ENCODE peak calls at places on chromosomes 12 and 14, in four cellular contexts. One of them, this sample, is unnamed.

GRCh38 chr12:123957191-123957590 is 15.4 kb downstream of the CCDC92 start:
- DNase-seq in heart right ventricle: no peak
- DNase-seq in gastrocnemius medialis: no peak
- DNase-seq in brain microvascular endothelial cell: no peak
- DNase-seq in this sample: no peak

GRCh38 chr14:29856516-29856915 is 71.1 kb downstream of the PRKD1 start:
- DNase-seq in heart right ventricle: no peak
- DNase-seq in gastrocnemius medialis: no peak
- DNase-seq in brain microvascular endothelial cell: no peak
- DNase-seq in this sample: no peak

GRCh38 chr12:109880049-109880931 is at the start of gene GLTP:
- DNase-seq in heart right ventricle: peak
- DNase-seq in gastrocnemius medialis: peak
- DNase-seq in brain microvascular endothelial cell: no peak
- DNase-seq in this sample: peak

GRCh38 chr14:35435177-35435576 is 30.6 kb upstream of the NFKBIA start:
- DNase-seq in heart right ventricle: no peak
- DNase-seq in gastrocnemius medialis: no peak
- DNase-seq in brain microvascular endothelial cell: no peak
- DNase-seq in this sample: no peak

GRCh38 chr12:24845615-24846014 is 103.3 kb downstream of the BCAT1 start:
- DNase-seq in heart right ventricle: no peak
- DNase-seq in gastrocnemius medialis: no peak
- DNase-seq in brain microvascular endothelial cell: no peak
- DNase-seq in this sample: no peak

GRCh38 chr12:18141583-18141982 is 51.6 kb upstream of the RERGL start:
- DNase-seq in heart right ventricle: no peak
- DNase-seq in gastrocnemius medialis: no peak
- DNase-seq in brain microvascular endothelial cell: peak
- DNase-seq in this sample: no peak

GRCh38 chr14:54109521-54110120 is 153.0 kb upstream of the BMP4 start:
- DNase-seq in heart right ventricle: no peak
- DNase-seq in gastrocnemius medialis: no peak
- DNase-seq in brain microvascular endothelial cell: no peak
- DNase-seq in this sample: no peak

GRCh38 chr14:69129264-69129880 is 23.5 kb downstream of the DCAF5 start:
- DNase-seq in heart right ventricle: peak
- DNase-seq in gastrocnemius medialis: peak
- DNase-seq in brain microvascular endothelial cell: peak
- DNase-seq in this sample: peak

GRCh38 chr14:91947196-91948184 is at the start of gene FBLN5:
- DNase-seq in heart right ventricle: peak
- DNase-seq in gastrocnemius medialis: peak
- DNase-seq in brain microvascular endothelial cell: peak
- DNase-seq in this sample: peak

GRCh38 chr12:65781681-65782269 is 42.5 kb upstream of the HMGA2 start:
- DNase-seq in heart right ventricle: no peak
- DNase-seq in gastrocnemius medialis: no peak
- DNase-seq in brain microvascular endothelial cell: no peak
- DNase-seq in this sample: no peak

GRCh38 chr12:121578230-121579189 is 2.3 kb downstream of the KDM2B start:
- DNase-seq in heart right ventricle: peak
- DNase-seq in gastrocnemius medialis: no peak
- DNase-seq in brain microvascular endothelial cell: no peak
- DNase-seq in this sample: peak

GRCh38 chr12:120971299-120972180 is 6.8 kb upstream of the HNF1A start:
- DNase-seq in heart right ventricle: no peak
- DNase-seq in gastrocnemius medialis: no peak
- DNase-seq in brain microvascular endothelial cell: peak
- DNase-seq in this sample: no peak

GRCh38 chr14:103084021-103084919 is at the start of gene LBHD2:
- DNase-seq in heart right ventricle: no peak
- DNase-seq in gastrocnemius medialis: no peak
- DNase-seq in brain microvascular endothelial cell: no peak
- DNase-seq in this sample: peak

GRCh38 chr12:103840399-103840880 is 594 bp downstream of the NT5DC3 start:
- DNase-seq in heart right ventricle: peak
- DNase-seq in gastrocnemius medialis: peak
- DNase-seq in brain microvascular endothelial cell: no peak
- DNase-seq in this sample: peak

GRCh38 chr12:54033106-54033979 is 493 bp downstream of the HOXC5 start:
- DNase-seq in heart right ventricle: no peak
- DNase-seq in gastrocnemius medialis: no peak
- DNase-seq in brain microvascular endothelial cell: no peak
- DNase-seq in this sample: peak

DNA sequence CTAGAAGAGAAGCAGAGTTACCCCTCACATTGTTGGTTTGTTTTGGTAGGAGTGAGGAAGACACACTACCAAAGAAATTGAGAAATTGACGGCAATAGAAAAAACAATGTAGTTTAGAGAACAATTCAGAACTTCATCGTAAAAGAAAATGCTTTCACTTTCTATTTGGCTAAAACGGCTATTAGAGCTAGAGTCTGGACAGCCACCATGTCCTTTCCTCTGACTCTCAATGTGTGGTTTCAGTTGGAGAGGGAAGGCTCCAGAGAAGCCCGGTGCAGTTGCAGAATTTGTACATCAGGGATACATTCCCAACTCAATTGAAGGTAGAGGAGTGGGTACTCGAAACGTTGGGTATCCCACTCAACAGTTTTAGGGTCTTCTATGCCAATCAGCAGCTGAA is 535.3 kb downstream of the GALC start:
- DNase-seq in heart right ventricle: no peak
- DNase-seq in gastrocnemius medialis: no peak
- DNase-seq in brain microvascular endothelial cell: no peak
- DNase-seq in this sample: no peak
- H3K4me3 ChIP-seq in heart right ventricle: no peak
- H3K4me3 ChIP-seq in gastrocnemius medialis: no peak
- H3K4me3 ChIP-seq in brain microvascular endothelial cell: no peak
- H3K4me3 ChIP-seq in this sample: peak

GRCh38 chr12:50050410-50051280 is 6.8 kb upstream of the ASIC1 start:
- DNase-seq in heart right ventricle: peak
- DNase-seq in gastrocnemius medialis: peak
- DNase-seq in brain microvascular endothelial cell: no peak
- DNase-seq in this sample: peak

GRCh38 chr12:50053583-50053982 is 3.8 kb upstream of the ASIC1 start:
- DNase-seq in heart right ventricle: no peak
- DNase-seq in gastrocnemius medialis: no peak
- DNase-seq in brain microvascular endothelial cell: no peak
- DNase-seq in this sample: no peak

GRCh38 chr12:50052964-50053363 is 4.4 kb upstream of the ASIC1 start:
- DNase-seq in heart right ventricle: no peak
- DNase-seq in gastrocnemius medialis: no peak
- DNase-seq in brain microvascular endothelial cell: no peak
- DNase-seq in this sample: no peak

GRCh38 chr12:50050119-50050385 is 7.3 kb upstream of the ASIC1 start:
- DNase-seq in heart right ventricle: no peak
- DNase-seq in gastrocnemius medialis: no peak
- DNase-seq in brain microvascular endothelial cell: no peak
- DNase-seq in this sample: no peak

GRCh38 chr12:50052544-50052943 is 4.9 kb upstream of the ASIC1 start:
- DNase-seq in heart right ventricle: no peak
- DNase-seq in gastrocnemius medialis: no peak
- DNase-seq in brain microvascular endothelial cell: no peak
- DNase-seq in this sample: no peak
- H3K27ac ChIP-seq in heart right ventricle: no peak
- H3K27ac ChIP-seq in gastrocnemius medialis: no peak
- H3K27ac ChIP-seq in brain microvascular endothelial cell: no peak
- H3K27ac ChIP-seq in this sample: no peak

DNA sequence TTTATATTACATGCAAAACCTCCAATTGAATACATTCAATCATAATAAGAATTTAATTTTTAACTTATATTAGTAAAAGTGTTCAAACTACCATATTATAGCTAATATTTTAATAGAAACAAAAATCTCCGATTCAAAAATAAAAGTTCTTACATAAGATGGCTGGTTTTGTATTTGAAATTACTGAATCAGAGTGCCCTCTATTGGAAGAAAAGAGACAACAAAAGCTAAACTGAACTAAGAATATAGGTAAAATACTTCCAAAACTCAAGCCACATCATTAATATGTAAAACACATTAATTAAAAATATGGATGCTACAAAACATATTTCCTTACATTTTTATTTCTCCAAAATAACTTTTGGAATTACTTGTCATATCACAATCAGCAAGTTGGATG is 120.3 kb downstream of the GARIN6 start:
- DNase-seq in heart right ventricle: no peak
- DNase-seq in gastrocnemius medialis: no peak
- DNase-seq in brain microvascular endothelial cell: no peak
- DNase-seq in this sample: no peak
- H3K4me3 ChIP-seq in heart right ventricle: no peak
- H3K4me3 ChIP-seq in gastrocnemius medialis: no peak
- H3K4me3 ChIP-seq in brain microvascular endothelial cell: no peak
- H3K4me3 ChIP-seq in this sample: no peak

GRCh38 chr14:89657014-89657413 is 240.0 kb upstream of the FOXN3 start:
- DNase-seq in heart right ventricle: no peak
- DNase-seq in gastrocnemius medialis: no peak
- DNase-seq in brain microvascular endothelial cell: no peak
- DNase-seq in this sample: no peak
- H3K27ac ChIP-seq in heart right ventricle: no peak
- H3K27ac ChIP-seq in gastrocnemius medialis: no peak
- H3K27ac ChIP-seq in brain microvascular endothelial cell: no peak
- H3K27ac ChIP-seq in this sample: no peak

GRCh38 chr12:52814710-52815155 is 817 bp upstream of the KRT4 start:
- DNase-seq in heart right ventricle: no peak
- DNase-seq in gastrocnemius medialis: no peak
- DNase-seq in brain microvascular endothelial cell: no peak
- DNase-seq in this sample: no peak
- H3K4me3 ChIP-seq in heart right ventricle: no peak
- H3K4me3 ChIP-seq in gastrocnemius medialis: no peak
- H3K4me3 ChIP-seq in brain microvascular endothelial cell: no peak
- H3K4me3 ChIP-seq in this sample: no peak

GRCh38 chr14:99945732-99946651 is 119.2 kb upstream of the EVL start:
- DNase-seq in heart right ventricle: no peak
- DNase-seq in gastrocnemius medialis: no peak
- DNase-seq in brain microvascular endothelial cell: no peak
- DNase-seq in this sample: no peak

GRCh38 chr14:99951085-99951484 is 114.1 kb upstream of the EVL start:
- DNase-seq in heart right ventricle: no peak
- DNase-seq in gastrocnemius medialis: no peak
- DNase-seq in brain microvascular endothelial cell: no peak
- DNase-seq in this sample: no peak

GRCh38 chr14:99950191-99950590 is 115.0 kb upstream of the EVL start:
- DNase-seq in heart right ventricle: no peak
- DNase-seq in gastrocnemius medialis: no peak
- DNase-seq in brain microvascular endothelial cell: no peak
- DNase-seq in this sample: no peak

GRCh38 chr14:99946652-99947489 is 118.4 kb upstream of the EVL start:
- DNase-seq in heart right ventricle: peak
- DNase-seq in gastrocnemius medialis: no peak
- DNase-seq in brain microvascular endothelial cell: no peak
- DNase-seq in this sample: peak

GRCh38 chr14:99947695-99948094 is 117.5 kb upstream of the EVL start:
- DNase-seq in heart right ventricle: no peak
- DNase-seq in gastrocnemius medialis: no peak
- DNase-seq in brain microvascular endothelial cell: no peak
- DNase-seq in this sample: no peak
- H3K27ac ChIP-seq in heart right ventricle: no peak
- H3K27ac ChIP-seq in gastrocnemius medialis: no peak
- H3K27ac ChIP-seq in brain microvascular endothelial cell: no peak
- H3K27ac ChIP-seq in this sample: no peak

DNA sequence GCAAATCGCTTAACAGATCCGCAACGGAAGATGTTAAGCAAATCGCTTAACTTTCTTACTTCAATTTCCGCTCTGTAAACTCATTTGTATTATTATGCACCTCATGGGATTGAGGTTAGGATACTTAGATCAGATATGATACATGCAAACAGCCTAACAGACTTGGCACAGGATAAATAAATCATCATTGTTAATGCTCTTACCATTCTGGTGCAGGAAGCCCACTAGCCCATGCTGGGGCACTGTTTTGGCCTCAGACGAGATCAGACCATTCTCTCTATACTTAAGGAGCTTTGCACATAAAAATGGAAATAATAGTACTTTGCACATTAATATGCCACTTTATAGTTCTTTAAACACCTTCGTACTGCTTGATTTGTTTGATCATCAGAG is 445 bp downstream of the NCAPD2 start:
- DNase-seq in heart right ventricle: no peak
- DNase-seq in gastrocnemius medialis: no peak
- DNase-seq in brain microvascular endothelial cell: peak
- DNase-seq in this sample: no peak
- H3K4me3 ChIP-seq in heart right ventricle: peak
- H3K4me3 ChIP-seq in gastrocnemius medialis: peak
- H3K4me3 ChIP-seq in brain microvascular endothelial cell: peak
- H3K4me3 ChIP-seq in this sample: peak